ENCODE peak calls at places on chromosomes 7 and 10, in six cellular contexts. Y is posterior vena cava; F is type B pancreatic cell; V is activated naive CD4-positive, alpha-beta T cell treated with anti-CD3 and anti-CD28 coated beads, Interleukin-2, amount 10 ng/mL, durations not matched to agents 7 days and 5 days; N is AG20443; M is NCI-H524. K is an unnamed sample.

GRCh38 chr7:4136501-4137110 is 545.5 kb upstream of the FOXK1 start:
- DNase-seq in Y (peak), F (no peak), V (no peak), N (no peak), M (no peak), K (no peak)

GRCh38 chr10:46264737-46265368 is 21.9 kb upstream of the ANTXRL start:
- DNase-seq in Y (no peak), F (peak), V (no peak), N (no peak), M (no peak), K (no peak)

GRCh38 chr10:132457328-132458070 is 60.5 kb downstream of the PWWP2B start:
- DNase-seq in Y (no peak), F (no peak), V (peak), N (no peak), M (peak), K (no peak)

GRCh38 chr7:135920478-135920877 is 56.7 kb downstream of the MTPN start:
- DNase-seq in Y (no peak), F (no peak), V (no peak), N (no peak), M (no peak), K (no peak)

GRCh38 chr7:44279731-44280505 is 45.5 kb downstream of the CAMK2B start:
- DNase-seq in Y (peak), F (peak), V (peak), N (no peak), M (no peak), K (no peak)

GRCh38 chr10:75486591-75486990 is 55.2 kb downstream of the LRMDA start:
- DNase-seq in Y (no peak), F (no peak), V (no peak), N (no peak), M (no peak), K (no peak)

GRCh38 chr10:10032991-10033390 is 984.7 kb upstream of the CELF2 start:
- DNase-seq in Y (no peak), F (no peak), V (no peak), N (no peak), M (no peak), K (no peak)

GRCh38 chr7:99498546-99498944 is 1.5 kb downstream of the ZNF394 start:
- DNase-seq in Y (no peak), F (no peak), V (no peak), N (no peak), M (no peak), K (no peak)